ENCODE peak calls at places on chromosome 12, in four cellular contexts. K, M, R and P are unnamed samples.

GRCh38 chr12:1629338-1630080 is 478 bp downstream of the WNT5B start:
- DNase-seq in K (no peak), M (no peak), R (no peak), P (peak; percentile 63)

GRCh38 chr12:102763016-102763415 is 154.0 kb downstream of the PAH start:
- DNase-seq in K (no peak), M (no peak), R (no peak), P (no peak)

GRCh38 chr12:121227294-121227693 is 17.4 kb downstream of the P2RX4 start:
- DNase-seq in K (no peak), M (peak; percentile 53), R (no peak), P (peak; percentile 39)

GRCh38 chr12:55829967-55830600 is 697 bp upstream of the DNAJC14 start:
- DNase-seq in K (no peak), M (peak; percentile 34), R (peak; percentile 93), P (peak; percentile 51)

GRCh38 chr12:104456417-104456949 is at the start of gene CHST11:
- DNase-seq in K (peak; percentile 62), M (peak; percentile 79), R (peak; percentile 97), P (peak; percentile 89)

GRCh38 chr12:104215638-104216297 is at the start of gene TXNRD1:
- DNase-seq in K (peak; percentile 70), M (peak; percentile 75), R (peak; percentile 95), P (no peak)

GRCh38 chr12:108967869-108968540 is 52.9 kb downstream of the SVOP start:
- DNase-seq in K (no peak), M (no peak), R (no peak), P (peak; percentile 29)

GRCh38 chr12:67388331-67389163 is 119.4 kb downstream of the CAND1 start:
- DNase-seq in K (no peak), M (no peak), R (no peak), P (peak; percentile 8)

GRCh38 chr12:6953417-6954315 is 2.5 kb downstream of the PTPN6 start:
- DNase-seq in K (peak; percentile 79), M (no peak), R (peak; percentile 85), P (no peak)

GRCh38 chr12:115185529-115185928 is 501.6 kb upstream of the TBX3 start:
- DNase-seq in K (no peak), M (no peak), R (peak; percentile 87), P (no peak)

GRCh38 chr12:122834229-122834920 is 882 bp upstream of the HIP1R start:
- DNase-seq in K (no peak), M (peak; percentile 40), R (peak; percentile 95), P (peak; percentile 67)

GRCh38 chr12:52687527-52688385 is 7.5 kb upstream of the KRT1 start:
- DNase-seq in K (no peak), M (no peak), R (no peak), P (no peak)

GRCh38 chr12:46492471-46493351 is 120.1 kb upstream of the SLC38A2 start:
- DNase-seq in K (no peak), M (no peak), R (no peak), P (no peak)

GRCh38 chr12:110006115-110006514 is 6.9 kb downstream of the ANKRD13A start:
- DNase-seq in K (no peak), M (no peak), R (no peak), P (no peak)

GRCh38 chr12:102197789-102198188 is at the start of gene PMCH:
- DNase-seq in K (no peak), M (no peak), R (no peak), P (no peak)

GRCh38 chr12:34406228-34406995 is 384.1 kb downstream of the ALG10 start:
- DNase-seq in K (no peak), M (peak; percentile 9), R (peak; percentile 63), P (no peak)

GRCh38 chr12:87427770-87428169 is 601.4 kb downstream of the C12orf50 start:
- DNase-seq in K (no peak), M (no peak), R (no peak), P (no peak)